ENCODE peak calls at places on chromosomes 3 and 15, in eight cellular contexts. Y is transverse colon, W is breast epithelium, O is fibroblast of lung, C is heart left ventricle, Q is endothelial cell, S is HL-60, A is B cell. D is an unnamed sample.

GRCh38 chr3:151400341-151400740 is 15.8 kb upstream of the P2RY12 start:
- DNase-seq in Y (no peak), S (no peak), W (no peak), C (no peak), O (no peak), A (no peak), Q (no peak), D (no peak)

GRCh38 chr15:63892794-63893441 is 59.2 kb upstream of the HERC1 start:
- DNase-seq in A (peak), W (no peak), O (no peak), Y (peak), C (no peak), S (peak), Q (no peak), D (no peak)

GRCh38 chr3:115436767-115437301 is 186.5 kb upstream of the GAP43 start:
- DNase-seq in O (peak), Y (no peak), C (no peak), S (peak), Q (no peak), W (no peak), A (no peak), D (no peak)

GRCh38 chr3:186411994-186412393 is 50.0 kb upstream of the DGKG start:
- DNase-seq in W (no peak), Q (no peak), O (no peak), S (no peak), Y (no peak), C (no peak), A (no peak), D (no peak)

GRCh38 chr15:69562564-69562963 is 109.9 kb downstream of the RPLP1 start:
- DNase-seq in Q (no peak), Y (no peak), O (no peak), W (no peak), C (no peak), S (no peak), A (no peak), D (no peak)

GRCh38 chr3:77081240-77081661 is 41.4 kb downstream of the ROBO2 start:
- DNase-seq in S (no peak), W (no peak), A (no peak), O (peak), C (peak), Q (no peak), Y (no peak), D (no peak)

GRCh38 chr3:13966302-13966701 is 86.4 kb upstream of the WNT7A start:
- DNase-seq in S (no peak), W (no peak), C (no peak), O (no peak), Q (no peak), Y (no peak), A (no peak), D (no peak)

GRCh38 chr3:31227152-31227581 is 305.6 kb upstream of the STT3B start:
- DNase-seq in Q (no peak), O (no peak), S (peak), A (peak), C (no peak), Y (no peak), W (no peak), D (no peak)

GRCh38 chr3:143056372-143056771 is 55.0 kb downstream of the U2SURP start:
- DNase-seq in W (no peak), Q (no peak), S (no peak), O (no peak), A (no peak), C (no peak), Y (no peak), D (no peak)

GRCh38 chr3:63687569-63688233 is 35.2 kb downstream of the SNTN start:
- DNase-seq in Y (no peak), W (no peak), S (no peak), Q (no peak), C (no peak), O (no peak), A (no peak), D (no peak)

GRCh38 chr3:170469151-170470062 is 50.7 kb downstream of the CLDN11 start:
- DNase-seq in C (no peak), Q (no peak), Y (no peak), A (no peak), W (no peak), O (peak), S (no peak), D (no peak)

GRCh38 chr3:108035751-108036150 is 55.1 kb downstream of the CD47 start:
- DNase-seq in C (no peak), S (peak), A (no peak), W (no peak), O (no peak), Q (no peak), Y (no peak), D (no peak)

GRCh38 chr3:136070953-136071949 is 105.7 kb downstream of the PPP2R3A start:
- DNase-seq in O (peak), Y (no peak), S (no peak), A (no peak), W (peak), Q (peak), C (peak), D (no peak)

GRCh38 chr15:64143276-64143675 is 8.3 kb upstream of the SNX22 start:
- DNase-seq in Q (no peak), A (no peak), O (no peak), C (no peak), S (no peak), W (no peak), Y (no peak), D (no peak)

GRCh38 chr3:162534431-162534830 is 1037.8 kb downstream of the OTOL1 start:
- DNase-seq in C (no peak), S (no peak), O (no peak), W (no peak), Y (no peak), Q (no peak), A (no peak), D (no peak)

GRCh38 chr15:73838795-73839565 is 34.4 kb upstream of the TBC1D21 start:
- DNase-seq in O (no peak), W (no peak), S (no peak), A (no peak), Y (no peak), Q (no peak), C (peak), D (no peak)

GRCh38 chr3:183212565-183212964 is 40.5 kb upstream of the B3GNT5 start:
- DNase-seq in Y (no peak), O (no peak), W (no peak), C (peak), S (peak), A (peak), Q (no peak), D (no peak)
- TF ChIP-seq CTCF in Y (no peak), O (no peak), W (no peak), C (no peak), S (no peak), A (no peak), Q (no peak), D (no peak)

GRCh38 chr3:55434789-55435188 is 52.3 kb downstream of the WNT5A start:
- DNase-seq in C (no peak), Q (peak), W (no peak), S (peak), O (peak), A (no peak), Y (peak), D (no peak)
- TF ChIP-seq CTCF in C (no peak), Q (peak), W (no peak), S (peak), O (peak), A (peak), Y (peak), D (peak)

GRCh38 chr3:132721479-132722164 is 587 bp downstream of the NPHP3 start:
- DNase-seq in A (no peak), O (peak), Y (peak), W (peak), C (peak), Q (peak), S (no peak), D (peak)
- TF ChIP-seq CTCF in A (no peak), O (no peak), Y (peak), W (peak), C (peak), Q (peak), S (no peak), D (peak)

GRCh38 chr3:117130222-117130621 is 420.6 kb downstream of the TUSC7 start:
- DNase-seq in C (no peak), O (no peak), Y (no peak), Q (no peak), A (no peak), S (no peak), W (no peak), D (no peak)

GRCh38 chr3:117126460-117126859 is 416.9 kb downstream of the TUSC7 start:
- DNase-seq in Q (no peak), O (no peak), W (no peak), Y (no peak), A (no peak), S (no peak), C (no peak), D (no peak)

GRCh38 chr3:117128876-117129275 is 419.3 kb downstream of the TUSC7 start:
- DNase-seq in C (no peak), O (no peak), W (no peak), Y (no peak), A (no peak), Q (no peak), S (no peak), D (no peak)

GRCh38 chr3:117128133-117128532 is 418.6 kb downstream of the TUSC7 start:
- DNase-seq in W (no peak), Y (no peak), Q (no peak), C (no peak), A (no peak), S (no peak), O (no peak), D (no peak)

GRCh38 chr3:117127147-117127546 is 417.6 kb downstream of the TUSC7 start:
- DNase-seq in W (no peak), A (no peak), Q (no peak), C (no peak), Y (no peak), S (no peak), O (no peak), D (no peak)
- TF ChIP-seq CTCF in W (no peak), A (no peak), Q (peak), C (no peak), Y (no peak), S (no peak), O (no peak), D (peak)

DNA sequence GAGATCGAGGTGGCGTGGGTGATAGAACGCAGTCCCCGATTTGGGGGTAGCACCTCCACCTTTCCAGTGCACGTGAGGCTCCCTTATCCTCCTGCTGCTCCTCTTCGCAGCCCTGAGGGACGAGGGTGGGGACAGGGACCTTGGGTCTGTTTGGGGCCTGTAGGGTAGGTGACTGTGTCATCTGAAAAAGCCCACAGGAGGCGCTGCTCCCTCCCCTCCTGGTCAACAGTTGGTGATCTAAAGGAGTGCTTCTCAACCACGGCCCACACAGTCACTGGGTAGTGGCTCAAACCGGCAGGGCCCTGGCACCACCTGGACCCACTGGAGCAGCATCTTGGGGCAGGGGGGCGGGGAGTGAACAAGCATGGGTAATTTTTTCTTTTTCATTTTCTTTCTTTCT is 7.1 kb downstream of the LRRK1 start:
- DNase-seq in Y (no peak), W (no peak), O (no peak), S (no peak), C (no peak), A (peak), Q (no peak), D (no peak)
- TF ChIP-seq CTCF in Y (no peak), W (no peak), O (no peak), S (no peak), C (no peak), A (no peak), Q (no peak), D (no peak)

GRCh38 chr3:39478226-39478625 is 10.7 kb downstream of the MOBP start:
- DNase-seq in S (no peak), Y (no peak), C (no peak), A (no peak), Q (no peak), W (no peak), O (no peak), D (no peak)
- TF ChIP-seq CTCF in S (no peak), Y (no peak), C (no peak), A (no peak), Q (no peak), W (no peak), O (no peak), D (no peak)

GRCh38 chr15:45391746-45392711 is 13.7 kb upstream of the GATM start:
- DNase-seq in Q (no peak), W (no peak), A (peak), C (no peak), O (no peak), S (no peak), Y (no peak), D (no peak)

GRCh38 chr15:45395956-45396355 is 17.6 kb upstream of the GATM start:
- DNase-seq in Q (no peak), O (no peak), C (no peak), S (no peak), W (no peak), Y (no peak), A (no peak), D (no peak)

GRCh38 chr15:45394681-45395080 is 16.3 kb upstream of the GATM start:
- DNase-seq in Y (no peak), W (no peak), S (no peak), O (no peak), A (no peak), Q (no peak), C (no peak), D (no peak)

GRCh38 chr15:45397116-45397665 is 18.8 kb upstream of the GATM start:
- DNase-seq in S (no peak), W (no peak), C (no peak), Q (no peak), O (no peak), Y (no peak), A (no peak), D (no peak)

DNA sequence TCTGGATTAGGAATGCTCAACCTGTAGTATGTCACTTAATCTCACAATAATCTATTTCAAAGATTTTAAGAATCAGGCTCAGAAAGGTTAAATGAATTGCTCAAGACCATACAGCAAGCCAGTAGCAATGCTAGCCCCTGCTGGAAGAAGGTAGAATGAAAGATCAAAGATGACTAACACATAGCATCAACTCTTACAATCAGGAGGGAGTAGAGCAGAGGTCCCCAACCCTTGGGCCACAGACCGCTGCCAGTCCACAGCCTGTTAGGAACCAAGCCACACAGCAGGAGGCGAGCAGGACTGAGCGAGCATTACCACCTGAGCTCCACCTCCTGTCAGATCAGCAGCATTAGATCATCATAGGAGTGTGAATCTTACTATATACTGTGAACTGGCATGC is 15.5 kb upstream of the GATM start:
- DNase-seq in S (no peak), C (no peak), Y (no peak), O (no peak), Q (no peak), A (no peak), W (no peak), D (no peak)
- TF ChIP-seq CTCF in S (no peak), C (no peak), Y (no peak), O (no peak), Q (no peak), A (no peak), W (no peak), D (peak)

DNA sequence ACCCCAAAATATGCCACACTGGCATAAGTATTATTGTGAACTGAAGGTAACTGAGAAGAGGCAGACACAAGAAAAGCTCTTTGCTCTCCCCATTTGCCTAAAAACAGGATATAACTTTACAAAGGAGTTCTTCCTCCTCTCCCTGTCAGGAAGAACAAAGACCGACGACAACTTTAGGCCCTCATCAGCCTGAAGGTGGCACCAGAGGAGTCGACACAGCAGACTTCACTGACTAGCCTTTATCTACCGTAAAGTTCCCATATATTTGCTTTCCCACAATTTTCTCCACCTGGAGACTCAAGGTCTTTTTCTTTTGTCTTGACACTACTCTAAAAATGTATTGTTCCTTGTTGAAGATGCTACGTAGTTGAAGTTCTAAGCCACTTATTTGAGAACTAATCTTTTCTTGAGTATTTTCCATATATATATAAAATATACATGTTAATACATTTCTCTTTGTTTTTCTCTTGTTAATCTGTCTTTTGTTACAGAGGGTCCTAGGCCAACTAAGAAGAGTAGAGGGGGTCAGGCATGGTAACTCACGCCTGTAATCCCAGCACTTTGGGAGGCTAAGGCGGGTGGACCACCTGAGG is 16.2 kb upstream of the XIRP1 start:
- DNase-seq in W (no peak), S (peak), Q (peak), O (peak), C (peak), A (peak), Y (peak), D (no peak)
- TF ChIP-seq CTCF in W (peak), S (peak), Q (peak), O (peak), C (peak), A (peak), Y (peak), D (peak)

D was measured in progenitor cell of endocrine pancreas.